ENCODE peak calls at places on chromosomes 4 and X, in five cellular contexts. F is GM12878, N is HCT116, O is K562, Z is SK-N-SH. A is an unnamed sample.

GRCh38 chr4:173958445-173958844 is 325.0 kb downstream of the FBXO8 start:
- DNase-seq in N (no peak), F (no peak), Z (no peak), O (no peak), A (peak)

GRCh38 chr4:71648448-71648847 is 135.4 kb downstream of the GC start:
- DNase-seq in N (no peak), O (no peak), Z (no peak), F (no peak), A (no peak)

GRCh38 chrX:155048997-155049619 is 21.8 kb downstream of the CMC4 start:
- DNase-seq in F (no peak), O (peak), Z (peak), N (no peak), A (no peak)

GRCh38 chrX:38149016-38149415 is 71.7 kb downstream of the SRPX start:
- DNase-seq in N (no peak), F (no peak), O (no peak), Z (no peak), A (no peak)

GRCh38 chrX:108091878-108092291 is 307 bp downstream of the ATG4A start:
- DNase-seq in F (no peak), Z (no peak), O (peak), N (peak), A (no peak)

GRCh38 chr4:182604161-182604591 is 313.0 kb downstream of the DCTD start:
- DNase-seq in Z (no peak), F (no peak), N (no peak), O (no peak), A (no peak)

GRCh38 chr4:106266201-106266600 is 49.8 kb downstream of the TBCK start:
- DNase-seq in O (peak), F (peak), N (peak), Z (peak), A (peak)

GRCh38 chr4:10179957-10180602 is 63.5 kb upstream of the WDR1 start:
- DNase-seq in N (no peak), O (no peak), Z (no peak), F (no peak), A (no peak)

GRCh38 chrX:84865113-84865512 is 138.6 kb upstream of the APOOL start:
- DNase-seq in O (no peak), N (no peak), F (no peak), Z (no peak), A (no peak)

DNA sequence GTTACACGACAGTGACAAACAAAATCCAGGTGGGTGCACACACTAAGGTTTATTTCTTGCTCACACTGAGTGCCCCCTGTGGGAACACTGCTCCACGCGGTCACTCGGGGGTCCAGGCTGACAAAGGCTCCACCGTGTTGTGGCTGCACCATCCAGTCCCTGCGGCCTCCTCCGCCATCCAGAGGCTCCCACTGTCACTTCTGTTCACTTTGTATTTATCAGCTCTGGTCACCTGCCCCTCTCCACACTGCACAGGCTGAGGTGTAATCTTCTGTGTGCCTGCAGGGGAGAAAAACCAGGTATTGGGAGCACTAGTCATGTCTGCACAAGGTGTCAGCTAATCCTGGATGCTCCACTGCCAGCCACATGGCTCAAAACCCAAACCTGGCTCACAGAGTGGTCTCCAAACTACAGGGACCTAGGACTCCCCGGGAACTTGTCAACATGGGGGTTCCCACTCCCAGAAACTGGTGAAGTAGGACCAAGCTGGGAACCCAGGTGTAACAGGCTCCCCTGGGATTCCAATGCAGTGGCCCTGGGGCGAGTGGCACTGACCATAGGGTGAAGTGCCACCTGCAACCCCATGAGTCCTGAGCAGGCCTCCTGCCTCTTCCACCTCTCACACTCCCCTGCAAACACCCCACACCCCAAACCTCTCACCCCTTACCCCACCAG is 25.5 kb downstream of the HMX1 start:
- DNase-seq in F (no peak), O (no peak), N (no peak), Z (peak), A (no peak)
- TF ChIP-seq REST in F (no peak), O (no peak), N (no peak), Z (no peak), A (no peak)

DNA sequence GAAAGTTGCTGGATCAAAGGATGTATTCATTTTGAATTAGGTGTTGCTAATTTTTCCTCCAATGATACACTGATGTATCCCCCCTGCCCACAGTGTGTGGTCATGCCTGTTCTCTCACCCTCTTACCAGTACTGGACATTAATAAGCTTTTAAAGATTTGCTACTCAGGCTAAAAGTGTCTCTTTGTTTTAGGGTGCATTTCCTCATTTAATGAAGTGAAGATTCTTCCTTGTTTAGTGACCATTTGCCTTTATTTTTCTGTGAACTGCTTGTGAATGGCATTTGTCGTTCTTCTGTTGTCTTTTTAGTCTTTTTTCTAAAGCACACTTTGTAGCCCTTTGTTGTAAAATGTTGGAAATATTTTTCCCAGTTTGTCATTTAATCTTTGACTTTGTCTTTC is 5.0 kb downstream of the MSMO1 start:
- DNase-seq in Z (no peak), O (no peak), N (no peak), F (no peak), A (no peak)
- H3K4me3 ChIP-seq in Z (no peak), O (peak), N (no peak), F (peak), A (peak)

GRCh38 chr4:186900232-186900900 is 176.7 kb upstream of the FAT1 start:
- DNase-seq in F (no peak), Z (no peak), N (no peak), O (no peak), A (no peak)

GRCh38 chr4:186901850-186902249 is 178.2 kb upstream of the FAT1 start:
- DNase-seq in Z (no peak), N (no peak), O (no peak), F (no peak), A (no peak)

GRCh38 chr4:186900980-186901379 is 177.3 kb upstream of the FAT1 start:
- DNase-seq in F (no peak), N (no peak), O (no peak), Z (no peak), A (no peak)

GRCh38 chr4:186904104-186904503 is 180.4 kb upstream of the FAT1 start:
- DNase-seq in F (no peak), O (no peak), N (no peak), Z (no peak), A (no peak)

DNA sequence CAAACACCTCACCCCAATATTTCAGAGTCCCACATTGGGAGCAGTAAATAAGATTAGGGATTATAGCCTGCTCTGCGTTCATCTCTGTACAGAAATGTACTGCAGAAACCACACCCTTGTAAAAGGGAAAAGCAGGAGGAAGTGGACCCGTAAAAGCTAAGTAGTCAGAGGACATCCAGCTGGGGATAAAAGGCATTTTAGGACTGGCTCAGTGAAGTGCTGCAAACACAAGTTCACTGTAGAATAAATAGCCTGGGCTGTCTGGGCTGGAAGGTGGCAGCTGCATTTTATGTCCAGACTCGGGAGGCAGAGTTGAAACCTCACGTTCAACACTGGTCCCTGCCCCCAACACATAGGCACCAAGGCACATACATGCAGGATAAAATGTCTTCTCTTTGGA is 178.7 kb upstream of the FAT1 start:
- DNase-seq in O (no peak), Z (no peak), N (no peak), F (no peak), A (no peak)
- TF ChIP-seq REST in O (no peak), Z (no peak), N (no peak), F (no peak), A (no peak)

DNA sequence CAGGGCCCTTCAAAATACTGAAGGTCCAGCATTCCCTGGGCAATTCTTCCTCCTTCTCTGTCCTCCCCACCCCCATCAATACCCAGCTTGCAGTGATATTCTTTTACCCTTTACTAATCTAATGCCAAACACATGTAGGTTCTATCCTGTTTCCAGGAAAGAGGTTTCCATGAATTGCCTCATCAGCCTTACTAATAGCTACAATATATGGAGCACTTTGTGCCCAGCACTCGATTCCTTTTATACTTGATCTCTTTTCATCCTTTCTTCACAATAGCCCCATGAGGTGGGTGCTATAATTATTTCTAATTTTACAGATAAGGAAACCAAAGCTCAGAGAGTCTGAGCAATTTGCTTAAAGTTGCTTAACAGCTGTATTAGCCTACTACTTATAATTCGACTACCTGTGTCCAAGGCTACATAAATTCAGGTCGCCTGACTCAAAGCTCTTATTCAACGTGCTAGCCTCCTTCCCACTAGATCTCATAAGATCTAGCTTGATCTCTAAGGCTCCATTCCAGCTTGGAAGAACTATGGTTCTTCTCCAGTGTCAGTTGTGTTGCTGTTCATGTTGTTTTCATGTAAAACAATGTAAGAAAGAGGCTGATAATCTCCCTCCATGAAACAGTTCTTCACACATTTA is 229.6 kb upstream of the PGRMC2 start:
- DNase-seq in O (peak), Z (no peak), N (no peak), F (no peak), A (no peak)
- H3K4me3 ChIP-seq in O (no peak), Z (no peak), N (no peak), F (no peak), A (no peak)

A was measured in HL-60.